ENCODE peak calls at places on chromosomes 2 and 18, in four cellular contexts. M is iPS-NIHi11; T is GM20000; L is stimulated activated CD4-positive, alpha-beta T cell treated with anti-CD3 and anti-CD28 coated beads, Interleukin-12 subunit alpha, Interleukin-12 subunit beta, amount 100 ng/mL, for 48 hours. I is an unnamed sample.

GRCh38 chr18:41532344-41533086 is 422.5 kb upstream of the PIK3C3 start:
- DNase-seq in M (peak), T (no peak), L (no peak), I (peak)

GRCh38 chr2:140023291-140023690 is 1243.1 kb upstream of the NXPH2 start:
- DNase-seq in M (no peak), T (no peak), L (no peak), I (no peak)

GRCh38 chr18:11728247-11728646 is 39.2 kb downstream of the GNAL start:
- DNase-seq in M (peak), T (no peak), L (no peak), I (peak)

GRCh38 chr2:136134126-136134525 is 16.2 kb upstream of the CXCR4 start:
- DNase-seq in M (no peak), T (peak), L (no peak), I (no peak)

GRCh38 chr2:241179894-241180293 is 8.6 kb upstream of the ANO7 start:
- DNase-seq in M (no peak), T (peak), L (peak), I (peak)

GRCh38 chr2:69177785-69178636 is 165.0 kb downstream of the ANTXR1 start:
- DNase-seq in M (peak), T (no peak), L (no peak), I (no peak)

GRCh38 chr2:70247364-70248144 is 874 bp downstream of the TIA1 start:
- DNase-seq in M (no peak), T (no peak), L (no peak), I (peak)

GRCh38 chr18:62751341-62751821 is 36.0 kb downstream of the PHLPP1 start:
- DNase-seq in M (peak), T (no peak), L (no peak), I (no peak)

GRCh38 chr2:182553483-182553882 is 126.6 kb upstream of the PDE1A start:
- DNase-seq in M (no peak), T (peak), L (no peak), I (no peak)

GRCh38 chr2:168256448-168256847 is 9.1 kb upstream of the STK39 start:
- DNase-seq in M (no peak), T (no peak), L (no peak), I (no peak)

GRCh38 chr2:237860273-237860935 is 981 bp downstream of the RAMP1 start:
- DNase-seq in M (no peak), T (no peak), L (no peak), I (no peak)

GRCh38 chr2:195818521-195818920 is 161.5 kb downstream of the SLC39A10 start:
- DNase-seq in M (no peak), T (no peak), L (no peak), I (no peak)

GRCh38 chr2:239425496-239426098 is 24.8 kb upstream of the HDAC4 start:
- DNase-seq in M (no peak), T (no peak), L (no peak), I (no peak)

GRCh38 chr2:109062558-109063325 is 66.3 kb upstream of the SH3RF3 start:
- DNase-seq in M (peak), T (no peak), L (no peak), I (no peak)

GRCh38 chr2:88690591-88691338 is 708 bp upstream of the RPIA start:
- DNase-seq in M (peak), T (peak), L (no peak), I (peak)

GRCh38 chr2:207258191-207258991 is 92.6 kb upstream of the KLF7 start:
- DNase-seq in M (no peak), T (no peak), L (no peak), I (no peak)

GRCh38 chr2:10191554-10191953 is 69.0 kb downstream of the RRM2 start:
- DNase-seq in M (no peak), T (no peak), L (no peak), I (no peak)

GRCh38 chr18:76573325-76574025 is 78.4 kb upstream of the ZNF516 start:
- DNase-seq in M (no peak), T (no peak), L (no peak), I (peak)

GRCh38 chr18:48735070-48735676 is 196.3 kb downstream of the CTIF start:
- DNase-seq in M (peak), T (no peak), L (no peak), I (no peak)

GRCh38 chr2:72028351-72028995 is 119.2 kb downstream of the CYP26B1 start:
- DNase-seq in M (no peak), T (no peak), L (no peak), I (no peak)

GRCh38 chr2:16189019-16189850 is 248.9 kb downstream of the MYCN start:
- DNase-seq in M (no peak), T (no peak), L (no peak), I (no peak)

GRCh38 chr18:9722691-9723090 is 14.6 kb downstream of the RAB31 start:
- DNase-seq in M (peak), T (no peak), L (no peak), I (no peak)

GRCh38 chr2:101120124-101120996 is 30.8 kb downstream of the TBC1D8 start:
- DNase-seq in M (no peak), T (no peak), L (no peak), I (peak)

GRCh38 chr18:21632393-21632792 is 20.3 kb downstream of the SNRPD1 start:
- DNase-seq in M (no peak), T (no peak), L (no peak), I (no peak)

GRCh38 chr2:143955416-143956075 is 564.4 kb downstream of the ZEB2 start:
- DNase-seq in M (no peak), T (no peak), L (no peak), I (no peak)

GRCh38 chr2:20357588-20358394 is 7.1 kb upstream of the PUM2 start:
- DNase-seq in M (no peak), T (no peak), L (no peak), I (no peak)

GRCh38 chr2:58137221-58137620 is 90.6 kb downstream of the VRK2 start:
- DNase-seq in M (no peak), T (no peak), L (no peak), I (peak)

GRCh38 chr2:8761529-8762164 is 75.8 kb downstream of the KIDINS220 start:
- DNase-seq in M (peak), T (peak), L (no peak), I (peak)

GRCh38 chr2:232354069-232354468 is 24.5 kb upstream of the ALPP start:
- DNase-seq in M (no peak), T (no peak), L (no peak), I (no peak)

GRCh38 chr18:27540126-27540525 is 355.0 kb upstream of the CHST9 start:
- DNase-seq in M (peak), T (no peak), L (no peak), I (no peak)

GRCh38 chr2:14944562-14945346 is 312.2 kb downstream of the LRATD1 start:
- DNase-seq in M (peak), T (no peak), L (no peak), I (peak)

GRCh38 chr2:216389565-216389964 is 17.3 kb upstream of the MARCHF4 start:
- DNase-seq in M (no peak), T (no peak), L (no peak), I (no peak)

GRCh38 chr18:36672437-36673344 is 156.1 kb downstream of the TPGS2 start:
- DNase-seq in M (no peak), T (peak), L (no peak), I (no peak)

GRCh38 chr2:216792222-216793001 is 67.5 kb downstream of the TNP1 start:
- DNase-seq in M (no peak), T (no peak), L (no peak), I (no peak)

I was measured in RKO.